ENCODE peak calls at places on chromosomes 16 and 17, in nine cellular contexts. M, F, S, T, Z, O, L, J and C are unnamed samples.

GRCh38 chr16:20740007-20740883 is 1.4 kb downstream of the THUMPD1 start:
- DNase-seq in M (peak), F (peak), S (no peak), T (peak), Z (no peak), O (no peak), L (no peak), J (no peak), C (peak)

GRCh38 chr17:11935734-11936406 is 61.4 kb downstream of the ZNF18 start:
- DNase-seq in M (no peak), F (peak), S (no peak), T (peak), Z (no peak), O (peak), L (no peak), J (peak), C (no peak)

GRCh38 chr16:30335598-30336474 is 19.3 kb downstream of the CD2BP2 start:
- DNase-seq in M (no peak), F (peak), S (no peak), T (peak), Z (peak), O (no peak), L (no peak), J (peak), C (no peak)

GRCh38 chr17:42522798-42523278 is 13.2 kb upstream of the NAGLU start:
- DNase-seq in M (no peak), F (no peak), S (peak), T (no peak), Z (no peak), O (no peak), L (no peak), J (no peak), C (no peak)

GRCh38 chr17:13931752-13932477 is 137.4 kb upstream of the COX10 start:
- DNase-seq in M (peak), F (peak), S (no peak), T (peak), Z (no peak), O (no peak), L (peak), J (peak), C (no peak)

GRCh38 chr17:2551493-2551892 is 39.8 kb upstream of the METTL16 start:
- DNase-seq in M (no peak), F (no peak), S (no peak), T (no peak), Z (no peak), O (peak), L (no peak), J (no peak), C (no peak)

GRCh38 chr17:58991718-58992331 is 114.9 kb downstream of the TRIM37 start:
- DNase-seq in M (no peak), F (peak), S (no peak), T (no peak), Z (peak), O (no peak), L (peak), J (no peak), C (peak)

GRCh38 chr16:76639685-76640289 is 362.6 kb downstream of the CNTNAP4 start:
- DNase-seq in M (no peak), F (peak), S (no peak), T (peak), Z (no peak), O (peak), L (no peak), J (no peak), C (no peak)

GRCh38 chr16:23009075-23009474 is 140.2 kb downstream of the USP31 start:
- DNase-seq in M (no peak), F (no peak), S (no peak), T (no peak), Z (no peak), O (no peak), L (no peak), J (no peak), C (no peak)

GRCh38 chr16:7171151-7171550 is 161.5 kb upstream of the RBFOX1 start:
- DNase-seq in M (no peak), F (no peak), S (no peak), T (no peak), Z (no peak), O (no peak), L (no peak), J (no peak), C (no peak)

GRCh38 chr17:70084476-70084875 is 9.5 kb downstream of the KCNJ16 start:
- DNase-seq in M (no peak), F (no peak), S (no peak), T (no peak), Z (no peak), O (no peak), L (no peak), J (no peak), C (no peak)

GRCh38 chr16:28925386-28926228 is 569 bp upstream of the RABEP2 start:
- DNase-seq in M (peak), F (peak), S (no peak), T (peak), Z (peak), O (peak), L (peak), J (peak), C (peak)

GRCh38 chr17:9185688-9186289 is 164.5 kb downstream of the NTN1 start:
- DNase-seq in M (no peak), F (no peak), S (no peak), T (no peak), Z (no peak), O (no peak), L (no peak), J (no peak), C (no peak)

GRCh38 chr17:58327363-58328194 is 1.0 kb downstream of the TSPOAP1 start:
- DNase-seq in M (no peak), F (no peak), S (no peak), T (no peak), Z (no peak), O (no peak), L (no peak), J (no peak), C (no peak)

GRCh38 chr17:81245665-81246342 is 6.7 kb downstream of the NDUFAF8 start:
- DNase-seq in M (no peak), F (no peak), S (no peak), T (no peak), Z (no peak), O (no peak), L (no peak), J (no peak), C (no peak)

GRCh38 chr16:15983898-15984297 is 34.5 kb downstream of the ABCC1 start:
- DNase-seq in M (no peak), F (no peak), S (no peak), T (peak), Z (no peak), O (no peak), L (no peak), J (no peak), C (no peak)

GRCh38 chr16:79632289-79632688 is 31.8 kb upstream of the MAF start:
- DNase-seq in M (peak), F (no peak), S (no peak), T (no peak), Z (no peak), O (no peak), L (no peak), J (no peak), C (no peak)

GRCh38 chr17:41456206-41456605 is 11.0 kb downstream of the KRT32 start:
- DNase-seq in M (no peak), F (no peak), S (no peak), T (peak), Z (no peak), O (no peak), L (no peak), J (no peak), C (no peak)
- TF ChIP-seq CTCF in M (no peak), F (no peak), S (peak), T (no peak), Z (peak), O (no peak), L (no peak), J (no peak), C (no peak)

GRCh38 chr17:35121315-35121714 is at the start of gene FNDC8:
- DNase-seq in M (no peak), F (no peak), S (no peak), T (no peak), Z (no peak), O (no peak), L (no peak), J (no peak), C (no peak)

GRCh38 chr17:35116845-35117244 is 2.8 kb downstream of the RAD51D start:
- DNase-seq in M (no peak), F (no peak), S (no peak), T (no peak), Z (no peak), O (no peak), L (no peak), J (no peak), C (no peak)

GRCh38 chr17:35119370-35120185 is at the start of gene RAD51D:
- DNase-seq in M (peak), F (peak), S (no peak), T (peak), Z (no peak), O (peak), L (peak), J (peak), C (peak)

GRCh38 chr17:35117984-35118383 is 1.7 kb downstream of the RAD51D start:
- DNase-seq in M (no peak), F (no peak), S (no peak), T (peak), Z (no peak), O (no peak), L (no peak), J (peak), C (peak)
- TF ChIP-seq CTCF in M (no peak), F (no peak), S (peak), T (peak), Z (peak), O (no peak), L (no peak), J (peak), C (peak)

GRCh38 chr17:876272-876671 is 94.1 kb downstream of the MRM3 start:
- DNase-seq in M (no peak), F (no peak), S (no peak), T (no peak), Z (no peak), O (no peak), L (no peak), J (no peak), C (peak)

GRCh38 chr17:880074-880870 is 98.1 kb downstream of the MRM3 start:
- DNase-seq in M (peak), F (no peak), S (no peak), T (peak), Z (no peak), O (no peak), L (no peak), J (peak), C (no peak)

GRCh38 chr17:882827-883585 is 96.6 kb downstream of the NXN start:
- DNase-seq in M (peak), F (peak), S (no peak), T (peak), Z (no peak), O (peak), L (peak), J (peak), C (no peak)

GRCh38 chr17:880871-881269 is 98.7 kb downstream of the NXN start:
- DNase-seq in M (no peak), F (no peak), S (no peak), T (no peak), Z (no peak), O (no peak), L (no peak), J (no peak), C (no peak)

GRCh38 chr17:879546-879945 is 97.4 kb downstream of the MRM3 start:
- DNase-seq in M (peak), F (peak), S (no peak), T (peak), Z (peak), O (peak), L (peak), J (peak), C (peak)
- TF ChIP-seq CTCF in M (peak), F (peak), S (peak), T (peak), Z (peak), O (peak), L (no peak), J (peak), C (peak)

DNA sequence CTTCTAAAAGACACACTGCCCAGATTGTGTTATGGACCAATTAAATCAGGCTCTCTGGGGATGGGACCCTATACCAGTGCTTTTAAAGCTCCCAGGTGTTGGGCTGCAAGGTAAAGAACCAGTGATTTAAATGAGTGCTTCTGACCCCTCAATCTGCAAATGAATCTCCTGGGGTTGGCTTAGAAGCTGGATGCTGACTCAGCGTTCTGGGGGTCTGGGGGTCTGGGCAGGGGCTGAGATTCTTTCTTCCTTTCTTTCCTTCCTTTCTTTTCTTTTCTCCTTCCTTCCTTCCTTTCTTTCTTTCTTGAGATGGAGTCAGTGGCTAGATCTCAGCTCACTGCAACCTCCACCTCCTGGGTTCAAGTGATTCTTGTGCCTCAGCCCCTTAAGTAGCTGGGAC is 2.0 kb upstream of the TVP23A start:
- DNase-seq in M (no peak), F (no peak), S (no peak), T (no peak), Z (no peak), O (no peak), L (no peak), J (no peak), C (no peak)
- TF ChIP-seq CTCF in M (no peak), F (no peak), S (no peak), T (no peak), Z (no peak), O (no peak), L (no peak), J (no peak), C (no peak)

GRCh38 chr17:68579194-68579900 is 21.8 kb downstream of the FAM20A start:
- DNase-seq in M (no peak), F (no peak), S (no peak), T (peak), Z (no peak), O (no peak), L (no peak), J (no peak), C (no peak)

GRCh38 chr17:68578236-68578635 is 22.9 kb downstream of the FAM20A start:
- DNase-seq in M (no peak), F (no peak), S (no peak), T (no peak), Z (no peak), O (no peak), L (no peak), J (no peak), C (no peak)

GRCh38 chr17:68576137-68576536 is 25.0 kb downstream of the FAM20A start:
- DNase-seq in M (no peak), F (no peak), S (no peak), T (no peak), Z (no peak), O (no peak), L (no peak), J (no peak), C (no peak)

GRCh38 chr17:68580236-68580903 is 20.8 kb downstream of the FAM20A start:
- DNase-seq in M (peak), F (no peak), S (no peak), T (peak), Z (peak), O (no peak), L (no peak), J (no peak), C (no peak)

GRCh38 chr17:68576811-68577551 is 24.2 kb downstream of the FAM20A start:
- DNase-seq in M (peak), F (no peak), S (no peak), T (peak), Z (no peak), O (no peak), L (no peak), J (peak), C (no peak)
- TF ChIP-seq CTCF in M (no peak), F (no peak), S (no peak), T (peak), Z (no peak), O (no peak), L (no peak), J (no peak), C (no peak)

GRCh38 chr17:78694805-78695531 is 87.1 kb downstream of the CYTH1 start:
- DNase-seq in M (no peak), F (no peak), S (no peak), T (no peak), Z (no peak), O (no peak), L (peak), J (no peak), C (no peak)

GRCh38 chr17:78693346-78694083 is 88.6 kb downstream of the CYTH1 start:
- DNase-seq in M (no peak), F (no peak), S (no peak), T (no peak), Z (no peak), O (no peak), L (peak), J (no peak), C (no peak)

GRCh38 chr17:78696016-78696992 is 85.8 kb downstream of the CYTH1 start:
- DNase-seq in M (no peak), F (no peak), S (no peak), T (no peak), Z (no peak), O (no peak), L (peak), J (no peak), C (no peak)

GRCh38 chr17:78697846-78698343 is 84.2 kb downstream of the CYTH1 start:
- DNase-seq in M (no peak), F (no peak), S (no peak), T (no peak), Z (no peak), O (no peak), L (peak), J (no peak), C (no peak)

DNA sequence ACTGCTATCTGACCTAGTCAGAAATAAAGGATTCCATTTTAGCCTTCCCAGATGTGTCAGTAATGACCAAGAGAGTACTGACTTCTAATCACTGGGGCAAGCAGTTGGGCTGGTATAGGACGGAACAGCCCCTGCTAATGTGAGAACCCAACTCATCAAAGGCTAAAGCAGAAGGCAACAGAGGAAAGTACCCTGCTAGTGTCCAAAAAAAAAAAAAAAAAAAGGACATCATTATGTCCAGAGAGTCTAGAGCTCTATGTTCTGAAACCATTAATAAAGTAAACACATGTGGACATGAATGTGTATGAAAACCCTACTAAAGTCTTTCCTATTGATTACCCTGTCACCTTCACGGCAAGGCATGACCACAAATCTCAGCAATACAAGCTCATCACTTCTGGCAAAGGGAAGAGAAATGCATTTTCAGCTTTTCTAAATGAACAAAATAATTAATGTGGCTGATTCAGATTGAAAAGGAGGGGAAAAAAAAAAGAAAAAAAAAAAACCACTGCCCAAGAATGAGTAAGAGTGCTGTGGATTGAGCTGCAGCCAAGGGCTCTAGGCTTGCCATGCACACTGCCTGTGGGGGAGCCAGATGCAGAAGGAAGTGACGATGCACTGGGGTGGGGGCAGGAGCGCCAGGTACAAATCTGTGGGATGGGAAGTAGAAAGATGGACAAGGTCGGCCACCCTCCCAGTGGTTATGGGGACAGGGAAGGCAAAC is 84.8 kb downstream of the CYTH1 start:
- DNase-seq in M (no peak), F (no peak), S (no peak), T (peak), Z (no peak), O (no peak), L (peak), J (no peak), C (no peak)
- TF ChIP-seq CTCF in M (no peak), F (no peak), S (no peak), T (no peak), Z (no peak), O (no peak), L (no peak), J (no peak), C (no peak)